ENCODE peak calls at places on chromosomes 13 and 19, in six cellular contexts. One of them, this sample, is unnamed.

GRCh38 chr19:1674293-1674679 is 21.9 kb upstream of the TCF3 start:
- DNase-seq in IMR-90: no peak
- DNase-seq in H9: peak
- DNase-seq in H1: no peak
- DNase-seq in mesenchymal stem cell: no peak
- DNase-seq in neuronal stem cell: no peak
- DNase-seq in this sample: no peak

GRCh38 chr13:46324976-46325375 is 62.1 kb downstream of the RUBCNL start:
- DNase-seq in IMR-90: no peak
- DNase-seq in H9: no peak
- DNase-seq in H1: no peak
- DNase-seq in mesenchymal stem cell: no peak
- DNase-seq in neuronal stem cell: no peak
- DNase-seq in this sample: peak

GRCh38 chr13:72430923-72431322 is 296.5 kb downstream of the MZT1 start:
- DNase-seq in IMR-90: no peak
- DNase-seq in H9: no peak
- DNase-seq in H1: no peak
- DNase-seq in mesenchymal stem cell: no peak
- DNase-seq in neuronal stem cell: no peak
- DNase-seq in this sample: no peak

GRCh38 chr19:58346961-58347929 is 6.0 kb downstream of the A1BG start:
- DNase-seq in IMR-90: peak
- DNase-seq in H9: peak
- DNase-seq in H1: peak
- DNase-seq in mesenchymal stem cell: peak
- DNase-seq in neuronal stem cell: peak
- DNase-seq in this sample: peak

GRCh38 chr13:45967589-45967988 is 85.0 kb downstream of the ZC3H13 start:
- DNase-seq in IMR-90: no peak
- DNase-seq in H9: no peak
- DNase-seq in H1: no peak
- DNase-seq in mesenchymal stem cell: no peak
- DNase-seq in neuronal stem cell: no peak
- DNase-seq in this sample: no peak

GRCh38 chr13:32824671-32825070 is 191.6 kb upstream of the KL start:
- DNase-seq in IMR-90: peak
- DNase-seq in H9: peak
- DNase-seq in H1: no peak
- DNase-seq in mesenchymal stem cell: peak
- DNase-seq in neuronal stem cell: peak
- DNase-seq in this sample: peak

GRCh38 chr13:114019367-114019766 is 45.5 kb upstream of the C13orf46 start:
- DNase-seq in IMR-90: no peak
- DNase-seq in H9: peak
- DNase-seq in H1: no peak
- DNase-seq in mesenchymal stem cell: no peak
- DNase-seq in neuronal stem cell: no peak
- DNase-seq in this sample: no peak

GRCh38 chr13:110116072-110116487 is 190.9 kb downstream of the COL4A1 start:
- DNase-seq in IMR-90: peak
- DNase-seq in H9: peak
- DNase-seq in H1: peak
- DNase-seq in mesenchymal stem cell: peak
- DNase-seq in neuronal stem cell: peak
- DNase-seq in this sample: peak

GRCh38 chr19:7748756-7749155 is 1.4 kb upstream of the CD209 start:
- DNase-seq in IMR-90: peak
- DNase-seq in H9: peak
- DNase-seq in H1: peak
- DNase-seq in mesenchymal stem cell: peak
- DNase-seq in neuronal stem cell: no peak
- DNase-seq in this sample: peak

GRCh38 chr19:41933131-41933458 is 4.8 kb upstream of the ERFL start:
- DNase-seq in IMR-90: no peak
- DNase-seq in H9: no peak
- DNase-seq in H1: no peak
- DNase-seq in mesenchymal stem cell: no peak
- DNase-seq in neuronal stem cell: no peak
- DNase-seq in this sample: no peak

GRCh38 chr19:5352229-5352763 is 11.7 kb upstream of the PTPRS start:
- DNase-seq in IMR-90: peak
- DNase-seq in H9: no peak
- DNase-seq in H1: no peak
- DNase-seq in mesenchymal stem cell: peak
- DNase-seq in neuronal stem cell: no peak
- DNase-seq in this sample: peak

GRCh38 chr13:73440296-73440895 is 381.6 kb downstream of the KLF5 start:
- DNase-seq in IMR-90: no peak
- DNase-seq in H9: no peak
- DNase-seq in H1: no peak
- DNase-seq in mesenchymal stem cell: peak
- DNase-seq in neuronal stem cell: no peak
- DNase-seq in this sample: peak

GRCh38 chr13:91346848-91347211 is 657 bp upstream of the MIR17HG start:
- DNase-seq in IMR-90: no peak
- DNase-seq in H9: peak
- DNase-seq in H1: no peak
- DNase-seq in mesenchymal stem cell: peak
- DNase-seq in neuronal stem cell: peak
- DNase-seq in this sample: peak

GRCh38 chr19:39401549-39402416 is 4.9 kb upstream of the ZFP36 start:
- DNase-seq in IMR-90: peak
- DNase-seq in H9: no peak
- DNase-seq in H1: no peak
- DNase-seq in mesenchymal stem cell: peak
- DNase-seq in neuronal stem cell: no peak
- DNase-seq in this sample: peak

GRCh38 chr19:34189917-34190425 is 17.7 kb downstream of the LSM14A start:
- DNase-seq in IMR-90: no peak
- DNase-seq in H9: no peak
- DNase-seq in H1: no peak
- DNase-seq in mesenchymal stem cell: no peak
- DNase-seq in neuronal stem cell: no peak
- DNase-seq in this sample: no peak

GRCh38 chr13:82817133-82817532 is 1065.1 kb downstream of the SLITRK1 start:
- DNase-seq in IMR-90: no peak
- DNase-seq in H9: no peak
- DNase-seq in H1: no peak
- DNase-seq in mesenchymal stem cell: no peak
- DNase-seq in neuronal stem cell: no peak
- DNase-seq in this sample: peak

GRCh38 chr13:100511422-100511821 is 77.2 kb downstream of the GGACT start:
- DNase-seq in IMR-90: no peak
- DNase-seq in H9: no peak
- DNase-seq in H1: no peak
- DNase-seq in mesenchymal stem cell: no peak
- DNase-seq in neuronal stem cell: no peak
- DNase-seq in this sample: no peak

GRCh38 chr13:77230560-77230959 is 96.3 kb downstream of the MYCBP2 start:
- DNase-seq in IMR-90: no peak
- DNase-seq in H9: no peak
- DNase-seq in H1: no peak
- DNase-seq in mesenchymal stem cell: no peak
- DNase-seq in neuronal stem cell: no peak
- DNase-seq in this sample: no peak

GRCh38 chr19:1516395-1516753 is 3.6 kb upstream of the ADAMTSL5 start:
- DNase-seq in IMR-90: no peak
- DNase-seq in H9: no peak
- DNase-seq in H1: no peak
- DNase-seq in mesenchymal stem cell: no peak
- DNase-seq in neuronal stem cell: no peak
- DNase-seq in this sample: no peak

GRCh38 chr19:32928806-32929205 is 43.0 kb downstream of the CEP89 start:
- DNase-seq in IMR-90: peak
- DNase-seq in H9: no peak
- DNase-seq in H1: no peak
- DNase-seq in mesenchymal stem cell: peak
- DNase-seq in neuronal stem cell: no peak
- DNase-seq in this sample: no peak

GRCh38 chr13:106535552-106536243 is at the start of gene EFNB2:
- DNase-seq in IMR-90: peak
- DNase-seq in H9: peak
- DNase-seq in H1: peak
- DNase-seq in mesenchymal stem cell: peak
- DNase-seq in neuronal stem cell: peak
- DNase-seq in this sample: peak

GRCh38 chr19:44212865-44213346 is 574 bp downstream of the ZNF227 start:
- DNase-seq in IMR-90: peak
- DNase-seq in H9: no peak
- DNase-seq in H1: no peak
- DNase-seq in mesenchymal stem cell: peak
- DNase-seq in neuronal stem cell: no peak
- DNase-seq in this sample: peak

GRCh38 chr13:78430166-78430791 is 173.1 kb downstream of the POU4F1 start:
- DNase-seq in IMR-90: no peak
- DNase-seq in H9: peak
- DNase-seq in H1: peak
- DNase-seq in mesenchymal stem cell: no peak
- DNase-seq in neuronal stem cell: peak
- DNase-seq in this sample: no peak

GRCh38 chr13:23905766-23906165 is 8.5 kb upstream of the C1QTNF9B start:
- DNase-seq in IMR-90: no peak
- DNase-seq in H9: no peak
- DNase-seq in H1: no peak
- DNase-seq in mesenchymal stem cell: peak
- DNase-seq in neuronal stem cell: no peak
- DNase-seq in this sample: no peak

GRCh38 chr13:23901365-23901764 is 4.1 kb upstream of the C1QTNF9B start:
- DNase-seq in IMR-90: peak
- DNase-seq in H9: no peak
- DNase-seq in H1: no peak
- DNase-seq in mesenchymal stem cell: no peak
- DNase-seq in neuronal stem cell: no peak
- DNase-seq in this sample: peak

GRCh38 chr13:23902975-23903905 is 5.9 kb upstream of the C1QTNF9B start:
- DNase-seq in IMR-90: no peak
- DNase-seq in H9: no peak
- DNase-seq in H1: peak
- DNase-seq in mesenchymal stem cell: no peak
- DNase-seq in neuronal stem cell: no peak
- DNase-seq in this sample: no peak

GRCh38 chr13:23899555-23899954 is 2.3 kb upstream of the C1QTNF9B start:
- DNase-seq in IMR-90: peak
- DNase-seq in H9: no peak
- DNase-seq in H1: no peak
- DNase-seq in mesenchymal stem cell: peak
- DNase-seq in neuronal stem cell: no peak
- DNase-seq in this sample: peak

GRCh38 chr13:23903906-23904280 is 6.6 kb upstream of the C1QTNF9B start:
- DNase-seq in IMR-90: no peak
- DNase-seq in H9: no peak
- DNase-seq in H1: peak
- DNase-seq in mesenchymal stem cell: no peak
- DNase-seq in neuronal stem cell: no peak
- DNase-seq in this sample: no peak
- H2AFZ ChIP-seq in IMR-90: no peak
- H2AFZ ChIP-seq in H9: no peak
- H2AFZ ChIP-seq in H1: no peak
- H2AFZ ChIP-seq in mesenchymal stem cell: no peak
- H2AFZ ChIP-seq in neuronal stem cell: peak
- H2AFZ ChIP-seq in this sample: no peak

GRCh38 chr19:15283141-15283885 is 49.0 kb downstream of the BRD4 start:
- DNase-seq in IMR-90: peak
- DNase-seq in H9: no peak
- DNase-seq in H1: no peak
- DNase-seq in mesenchymal stem cell: peak
- DNase-seq in neuronal stem cell: no peak
- DNase-seq in this sample: no peak

GRCh38 chr19:15280048-15280725 is 47.9 kb upstream of the EPHX3 start:
- DNase-seq in IMR-90: peak
- DNase-seq in H9: no peak
- DNase-seq in H1: no peak
- DNase-seq in mesenchymal stem cell: peak
- DNase-seq in neuronal stem cell: no peak
- DNase-seq in this sample: peak

GRCh38 chr19:15284091-15284490 is 48.2 kb downstream of the BRD4 start:
- DNase-seq in IMR-90: no peak
- DNase-seq in H9: no peak
- DNase-seq in H1: no peak
- DNase-seq in mesenchymal stem cell: no peak
- DNase-seq in neuronal stem cell: no peak
- DNase-seq in this sample: no peak

GRCh38 chr19:15280915-15281683 is 48.9 kb upstream of the EPHX3 start:
- DNase-seq in IMR-90: peak
- DNase-seq in H9: no peak
- DNase-seq in H1: no peak
- DNase-seq in mesenchymal stem cell: peak
- DNase-seq in neuronal stem cell: peak
- DNase-seq in this sample: peak

GRCh38 chr19:15282311-15282705 is 50.0 kb downstream of the BRD4 start:
- DNase-seq in IMR-90: no peak
- DNase-seq in H9: no peak
- DNase-seq in H1: no peak
- DNase-seq in mesenchymal stem cell: no peak
- DNase-seq in neuronal stem cell: no peak
- DNase-seq in this sample: peak
- H3K23ac ChIP-seq in IMR-90: peak
- H3K23ac ChIP-seq in H9: no peak
- H3K23ac ChIP-seq in H1: no peak
- H3K23ac ChIP-seq in mesenchymal stem cell: no peak
- H3K23ac ChIP-seq in neuronal stem cell: no peak
- H3K23ac ChIP-seq in this sample: no peak

GRCh38 chr19:17411801-17412200 is 6.4 kb upstream of the BST2 start:
- DNase-seq in IMR-90: no peak
- DNase-seq in H9: no peak
- DNase-seq in H1: no peak
- DNase-seq in mesenchymal stem cell: no peak
- DNase-seq in neuronal stem cell: no peak
- DNase-seq in this sample: no peak
- H2AFZ ChIP-seq in IMR-90: peak
- H2AFZ ChIP-seq in H9: no peak
- H2AFZ ChIP-seq in H1: no peak
- H2AFZ ChIP-seq in mesenchymal stem cell: peak
- H2AFZ ChIP-seq in neuronal stem cell: peak
- H2AFZ ChIP-seq in this sample: no peak

DNA sequence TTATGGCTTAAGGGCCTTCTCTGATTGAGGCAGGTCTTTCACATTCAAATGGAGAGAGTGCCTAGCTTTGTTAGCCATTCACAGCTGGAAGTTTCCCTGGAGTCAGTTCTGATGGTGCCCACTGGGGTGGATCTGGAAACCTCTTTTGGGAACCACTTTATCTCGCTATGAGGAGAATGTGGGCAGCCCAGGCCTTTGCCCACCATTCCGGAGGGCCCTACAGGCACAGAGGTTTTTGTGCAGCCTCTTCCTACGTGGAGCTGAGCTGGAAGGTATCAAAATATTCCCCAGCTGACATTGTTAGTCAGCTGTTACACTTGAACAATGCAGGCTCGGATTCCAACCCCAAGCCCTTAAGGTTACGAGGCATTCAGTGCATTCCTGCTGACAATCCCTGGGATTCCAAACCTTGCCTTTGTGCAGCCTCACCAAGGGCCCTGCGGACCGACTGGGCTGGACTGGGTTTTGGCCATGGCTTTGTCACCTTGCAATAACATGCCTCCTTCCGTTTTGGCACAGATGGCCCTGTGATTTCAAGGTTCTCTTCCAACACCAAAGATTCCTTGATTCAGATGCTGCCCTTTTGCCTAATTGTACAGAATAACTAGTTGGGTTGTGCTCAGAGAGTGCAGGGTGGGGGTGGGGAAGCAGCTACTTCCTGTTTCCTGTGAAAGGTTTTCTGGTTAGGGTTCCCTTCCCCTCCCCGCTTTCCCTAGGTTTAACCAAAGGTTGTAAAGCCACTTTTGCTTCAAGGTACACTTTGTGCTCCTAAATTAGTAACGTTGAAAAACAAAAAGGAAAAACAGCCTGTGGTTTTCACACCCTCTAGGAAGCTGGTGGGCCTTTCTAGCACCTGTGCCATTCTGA is 27.1 kb downstream of the SAE1 start:
- DNase-seq in IMR-90: peak
- DNase-seq in H9: peak
- DNase-seq in H1: peak
- DNase-seq in mesenchymal stem cell: peak
- DNase-seq in neuronal stem cell: peak
- DNase-seq in this sample: peak
- H3K23ac ChIP-seq in IMR-90: peak
- H3K23ac ChIP-seq in H9: no peak
- H3K23ac ChIP-seq in H1: no peak
- H3K23ac ChIP-seq in mesenchymal stem cell: no peak
- H3K23ac ChIP-seq in neuronal stem cell: no peak
- H3K23ac ChIP-seq in this sample: no peak

This sample was measured in trophoblast cell.